ENCODE peak calls at places on chromosome 4, in five cellular contexts. Z is brain microvascular endothelial cell, N is breast epithelium, F is GM23248, X is tibial nerve. R is an unnamed sample.
A peak's percentile ranks its signal among the peaks of the same experiment; 100 is the strongest.

GRCh38 chr4:123744664-123745290 is 348.2 kb downstream of the SPRY1 start:
- DNase-seq in Z (no peak), N (no peak), F (no peak), X (no peak), R (no peak)

GRCh38 chr4:113153529-113154101 is 104.2 kb downstream of the ANK2 start:
- DNase-seq in Z (no peak), N (no peak), F (peak; percentile 12), X (no peak), R (no peak)

GRCh38 chr4:128793859-128794667 is 15.4 kb upstream of the JADE1 start:
- DNase-seq in Z (no peak), N (no peak), F (no peak), X (no peak), R (no peak)

GRCh38 chr4:149164282-149164681 is 651.4 kb downstream of the IQCM start:
- DNase-seq in Z (peak; percentile 83), N (no peak), F (peak; percentile 61), X (no peak), R (no peak)

GRCh38 chr4:183147983-183148382 is 48.9 kb downstream of the WWC2 start:
- DNase-seq in Z (no peak), N (no peak), F (no peak), X (no peak), R (no peak)

GRCh38 chr4:3250956-3251690 is 2.2 kb downstream of the MSANTD1 start:
- DNase-seq in Z (no peak), N (no peak), F (peak; percentile 52), X (no peak), R (no peak)

GRCh38 chr4:162943263-162943662 is 223.4 kb downstream of the NAF1 start:
- DNase-seq in Z (no peak), N (no peak), F (no peak), X (no peak), R (no peak)

GRCh38 chr4:87896020-87896621 is 63.4 kb downstream of the MEPE start:
- DNase-seq in Z (peak; percentile 85), N (no peak), F (peak; percentile 75), X (no peak), R (no peak)

GRCh38 chr4:151665442-151666127 is 95.2 kb downstream of the GATB start:
- DNase-seq in Z (no peak), N (no peak), F (no peak), X (no peak), R (no peak)

GRCh38 chr4:182918791-182919302 is 1.7 kb upstream of the DCTD start:
- DNase-seq in Z (no peak), N (no peak), F (peak; percentile 34), X (no peak), R (no peak)

GRCh38 chr4:8581094-8581861 is 1.1 kb downstream of the GPR78 start:
- DNase-seq in Z (no peak), N (no peak), F (no peak), X (no peak), R (no peak)

GRCh38 chr4:3318561-3319021 is 25.8 kb downstream of the RGS12 start:
- DNase-seq in Z (no peak), N (no peak), F (no peak), X (no peak), R (no peak)

GRCh38 chr4:154332681-154333421 is 158.7 kb downstream of the DCHS2 start:
- DNase-seq in Z (peak; percentile 9), N (no peak), F (no peak), X (no peak), R (peak; percentile 48)

GRCh38 chr4:83387922-83388676 is 53.5 kb upstream of the HPSE start:
- DNase-seq in Z (no peak), N (no peak), F (peak; percentile 27), X (no peak), R (peak; percentile 55)

GRCh38 chr4:57109847-57110634 is at the start of gene IGFBP7:
- DNase-seq in Z (no peak), N (no peak), F (peak; percentile 79), X (peak; percentile 53), R (no peak)

GRCh38 chr4:38654273-38654672 is 9.7 kb upstream of the KLF3 start:
- DNase-seq in Z (no peak), N (no peak), F (no peak), X (no peak), R (peak; percentile 87)
- H3K4me3 ChIP-seq in Z (no peak overlapping the region), N (no peak overlapping the region), F (no peak overlapping the region), X (no peak overlapping the region), R (peak overlapping the region; percentile 45)

GRCh38 chr4:99317354-99317753 is 3.8 kb downstream of the ADH1B start:
- DNase-seq in Z (no peak), N (no peak), F (no peak), X (no peak), R (no peak)
- H3K4me3 ChIP-seq in Z (no peak overlapping the region), N (peak overlapping the region; percentile 45), F (no peak overlapping the region), X (peak overlapping the region; percentile 54), R (no peak overlapping the region)

GRCh38 chr4:176790398-176790797 is 2.3 kb downstream of the VEGFC start:
- DNase-seq in Z (no peak), N (no peak), F (peak; percentile 36), X (no peak), R (no peak)
- H3K4me3 ChIP-seq in Z (peak overlapping the region; percentile 90), N (peak overlapping the region; percentile 78), F (peak overlapping the region; percentile 89), X (no peak overlapping the region), R (no peak overlapping the region)

DNA sequence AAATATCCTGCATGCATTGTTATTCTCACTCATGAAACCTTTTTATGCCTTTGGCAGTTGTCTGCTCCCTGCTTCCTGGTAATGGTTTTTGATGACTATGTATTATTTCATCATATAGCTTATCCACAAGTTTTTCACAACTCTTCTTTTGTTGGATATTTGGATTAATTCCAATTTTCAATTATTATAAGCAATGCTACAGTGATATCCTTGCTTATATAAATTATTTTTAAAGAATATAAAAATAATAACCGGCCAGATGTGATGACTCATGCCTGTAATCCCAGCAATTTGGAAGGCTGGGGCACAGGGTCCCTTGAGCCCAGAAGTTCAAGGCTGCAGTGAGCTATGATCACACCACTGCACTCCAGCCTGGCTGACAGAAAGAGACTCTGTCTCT is 47.0 kb downstream of the ASIC5 start:
- DNase-seq in Z (no peak), N (no peak), F (no peak), X (no peak), R (no peak)
- H3K4me3 ChIP-seq in Z (no peak overlapping the region), N (no peak overlapping the region), F (no peak overlapping the region), X (no peak overlapping the region), R (no peak overlapping the region)

DNA sequence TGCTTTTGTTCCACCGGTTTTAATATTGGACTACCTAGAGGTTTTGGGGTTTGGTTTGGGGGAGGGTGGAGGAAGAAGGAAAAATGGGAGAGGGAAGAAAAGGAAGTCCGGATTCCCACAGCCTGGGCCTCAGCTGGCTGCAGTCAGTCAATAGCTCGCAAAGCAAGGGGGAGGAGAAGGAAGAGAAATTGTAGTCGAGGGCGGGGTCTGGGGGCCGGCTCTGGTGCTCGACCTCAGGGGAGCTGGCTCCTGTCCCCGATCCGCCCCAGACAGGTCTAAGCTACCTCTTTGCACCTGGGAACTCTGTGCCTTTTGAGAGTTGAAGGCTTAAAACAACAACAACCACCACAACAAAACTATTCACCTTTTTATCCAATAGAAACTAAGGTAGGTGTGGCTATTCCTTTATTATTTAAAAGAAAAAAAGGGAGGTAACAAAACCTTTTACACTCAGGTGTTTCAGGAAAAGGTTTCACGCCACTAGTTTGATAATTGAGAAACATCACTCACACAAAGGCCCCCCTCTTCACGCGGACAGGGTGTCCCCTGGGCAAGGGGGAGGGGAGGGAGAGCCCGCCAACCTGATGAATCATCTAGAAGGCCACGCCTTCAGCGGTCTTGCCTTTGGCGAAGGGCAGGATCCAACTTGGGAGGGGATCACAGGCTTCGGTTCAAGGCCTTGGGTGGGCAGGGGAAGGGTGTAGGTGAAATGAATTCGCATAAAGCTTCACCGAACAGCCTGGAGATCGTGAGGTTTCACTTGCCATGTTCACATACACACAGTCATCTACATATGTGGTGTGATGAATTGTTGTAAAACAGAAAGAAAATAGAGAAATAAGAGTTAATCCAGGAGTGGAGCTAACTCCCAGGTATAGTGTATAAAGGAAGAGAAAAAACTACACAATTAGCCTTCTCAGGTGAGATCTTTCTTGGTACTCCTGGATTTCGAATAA is 1.7 kb upstream of the LNX1 start:
- DNase-seq in Z (no peak), N (peak; percentile 81), F (no peak), X (no peak), R (no peak)
- H3K4me3 ChIP-seq in Z (peak overlapping the region; percentile 53), N (peak overlapping the region; percentile 1), F (no peak overlapping the region), X (peak overlapping the region; percentile 33), R (no peak overlapping the region)

R was measured in naive thymus-derived CD4-positive, alpha-beta T cell.